ENCODE peak calls at places on chromosomes 5 and 9, in nine cellular contexts. One of them, this sample, is unnamed.

GRCh38 chr5:71778678-71779276 is 59.7 kb downstream of the CARTPT start:
- DNase-seq in heart right ventricle: no peak
- DNase-seq in upper lobe of right lung: no peak
- DNase-seq in cardiac muscle cell: peak
- DNase-seq in heart left ventricle: peak
- DNase-seq in fibroblast of lung: peak
- DNase-seq in PC-3: peak
- DNase-seq in IMR-90: peak
- DNase-seq in OCI-LY7: peak
- DNase-seq in this sample: no peak

GRCh38 chr5:132019337-132019736 is 7.9 kb upstream of the ACSL6 start:
- DNase-seq in IMR-90: no peak
- DNase-seq in heart left ventricle: no peak
- DNase-seq in cardiac muscle cell: no peak
- DNase-seq in upper lobe of right lung: no peak
- DNase-seq in fibroblast of lung: no peak
- DNase-seq in heart right ventricle: no peak
- DNase-seq in OCI-LY7: no peak
- DNase-seq in PC-3: no peak
- DNase-seq in this sample: no peak

GRCh38 chr5:126369995-126370731 is 53.0 kb upstream of the GRAMD2B start:
- DNase-seq in OCI-LY7: no peak
- DNase-seq in PC-3: peak
- DNase-seq in IMR-90: peak
- DNase-seq in heart left ventricle: no peak
- DNase-seq in cardiac muscle cell: no peak
- DNase-seq in fibroblast of lung: no peak
- DNase-seq in upper lobe of right lung: no peak
- DNase-seq in heart right ventricle: no peak
- DNase-seq in this sample: no peak

GRCh38 chr5:16345454-16345853 is 120.1 kb downstream of the ZNF622 start:
- DNase-seq in heart left ventricle: no peak
- DNase-seq in fibroblast of lung: no peak
- DNase-seq in PC-3: peak
- DNase-seq in cardiac muscle cell: no peak
- DNase-seq in upper lobe of right lung: no peak
- DNase-seq in OCI-LY7: no peak
- DNase-seq in IMR-90: no peak
- DNase-seq in heart right ventricle: no peak
- DNase-seq in this sample: no peak

GRCh38 chr5:130471-131175 is 38.7 kb downstream of the PLEKHG4B start:
- DNase-seq in PC-3: no peak
- DNase-seq in heart right ventricle: no peak
- DNase-seq in cardiac muscle cell: peak
- DNase-seq in fibroblast of lung: peak
- DNase-seq in upper lobe of right lung: no peak
- DNase-seq in IMR-90: peak
- DNase-seq in OCI-LY7: no peak
- DNase-seq in heart left ventricle: no peak
- DNase-seq in this sample: no peak

GRCh38 chr9:33924978-33925797 is 108.2 kb downstream of the UBE2R2 start:
- DNase-seq in PC-3: peak
- DNase-seq in cardiac muscle cell: peak
- DNase-seq in heart left ventricle: peak
- DNase-seq in heart right ventricle: peak
- DNase-seq in upper lobe of right lung: no peak
- DNase-seq in IMR-90: peak
- DNase-seq in fibroblast of lung: peak
- DNase-seq in OCI-LY7: peak
- DNase-seq in this sample: no peak

GRCh38 chr9:107485451-107486043 is 4.0 kb downstream of the KLF4 start:
- DNase-seq in heart left ventricle: no peak
- DNase-seq in PC-3: no peak
- DNase-seq in fibroblast of lung: peak
- DNase-seq in IMR-90: no peak
- DNase-seq in cardiac muscle cell: no peak
- DNase-seq in upper lobe of right lung: no peak
- DNase-seq in heart right ventricle: no peak
- DNase-seq in OCI-LY7: no peak
- DNase-seq in this sample: no peak

GRCh38 chr5:143066556-143067281 is 296.5 kb downstream of the ARHGAP26 start:
- DNase-seq in upper lobe of right lung: no peak
- DNase-seq in IMR-90: no peak
- DNase-seq in cardiac muscle cell: no peak
- DNase-seq in OCI-LY7: peak
- DNase-seq in heart right ventricle: peak
- DNase-seq in fibroblast of lung: no peak
- DNase-seq in heart left ventricle: no peak
- DNase-seq in PC-3: no peak
- DNase-seq in this sample: no peak

GRCh38 chr9:15400281-15400941 is 22.3 kb upstream of the SNAPC3 start:
- DNase-seq in IMR-90: peak
- DNase-seq in OCI-LY7: no peak
- DNase-seq in heart right ventricle: no peak
- DNase-seq in fibroblast of lung: peak
- DNase-seq in heart left ventricle: no peak
- DNase-seq in cardiac muscle cell: peak
- DNase-seq in PC-3: no peak
- DNase-seq in upper lobe of right lung: no peak
- DNase-seq in this sample: no peak

GRCh38 chr9:15404171-15404570 is 18.5 kb upstream of the SNAPC3 start:
- DNase-seq in heart right ventricle: no peak
- DNase-seq in IMR-90: no peak
- DNase-seq in heart left ventricle: no peak
- DNase-seq in fibroblast of lung: no peak
- DNase-seq in OCI-LY7: no peak
- DNase-seq in cardiac muscle cell: no peak
- DNase-seq in upper lobe of right lung: no peak
- DNase-seq in PC-3: no peak
- DNase-seq in this sample: peak

GRCh38 chr9:15403155-15403554 is 19.5 kb upstream of the SNAPC3 start:
- DNase-seq in upper lobe of right lung: no peak
- DNase-seq in heart right ventricle: no peak
- DNase-seq in IMR-90: no peak
- DNase-seq in fibroblast of lung: no peak
- DNase-seq in heart left ventricle: no peak
- DNase-seq in cardiac muscle cell: no peak
- DNase-seq in OCI-LY7: peak
- DNase-seq in PC-3: peak
- DNase-seq in this sample: no peak

DNA sequence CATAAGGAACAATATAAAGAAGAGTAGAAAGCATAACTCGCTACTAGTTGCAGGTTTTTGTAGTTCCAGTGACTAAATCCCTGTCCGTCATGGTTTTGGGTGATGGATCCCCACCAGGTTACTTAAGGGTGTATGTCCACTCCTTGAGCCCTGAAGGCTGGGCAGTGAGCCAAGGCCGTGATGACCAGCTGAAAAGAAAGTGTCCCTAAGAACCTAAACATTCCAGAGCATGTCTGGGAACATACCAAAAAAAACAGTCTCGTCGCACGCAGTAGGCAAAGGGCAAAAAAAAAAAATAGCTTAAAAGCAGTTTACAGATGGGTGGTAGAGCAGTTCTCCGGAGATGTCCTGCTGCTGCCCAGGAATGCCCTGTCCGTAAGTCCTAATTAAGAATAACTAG is 21.4 kb upstream of the SNAPC3 start:
- DNase-seq in cardiac muscle cell: no peak
- DNase-seq in PC-3: no peak
- DNase-seq in OCI-LY7: no peak
- DNase-seq in fibroblast of lung: peak
- DNase-seq in upper lobe of right lung: no peak
- DNase-seq in heart right ventricle: no peak
- DNase-seq in IMR-90: peak
- DNase-seq in heart left ventricle: no peak
- DNase-seq in this sample: no peak
- H3K27ac ChIP-seq in cardiac muscle cell: no peak
- H3K27ac ChIP-seq in PC-3: no peak
- H3K27ac ChIP-seq in OCI-LY7: no peak
- H3K27ac ChIP-seq in fibroblast of lung: no peak
- H3K27ac ChIP-seq in upper lobe of right lung: no peak
- H3K27ac ChIP-seq in heart right ventricle: no peak
- H3K27ac ChIP-seq in IMR-90: peak
- H3K27ac ChIP-seq in heart left ventricle: no peak
- H3K27ac ChIP-seq in this sample: peak

GRCh38 chr5:136192526-136193395 is at the start of gene SMIM32:
- DNase-seq in OCI-LY7: no peak
- DNase-seq in cardiac muscle cell: peak
- DNase-seq in heart left ventricle: no peak
- DNase-seq in PC-3: no peak
- DNase-seq in upper lobe of right lung: peak
- DNase-seq in IMR-90: no peak
- DNase-seq in fibroblast of lung: peak
- DNase-seq in heart right ventricle: peak
- DNase-seq in this sample: peak

GRCh38 chr5:136193396-136193935 is 504 bp upstream of the SMIM32 start:
- DNase-seq in heart left ventricle: no peak
- DNase-seq in cardiac muscle cell: no peak
- DNase-seq in heart right ventricle: no peak
- DNase-seq in fibroblast of lung: no peak
- DNase-seq in OCI-LY7: no peak
- DNase-seq in PC-3: no peak
- DNase-seq in upper lobe of right lung: peak
- DNase-seq in IMR-90: no peak
- DNase-seq in this sample: no peak

GRCh38 chr5:136190904-136191303 is 2.1 kb downstream of the SMIM32 start:
- DNase-seq in heart left ventricle: no peak
- DNase-seq in fibroblast of lung: no peak
- DNase-seq in PC-3: no peak
- DNase-seq in upper lobe of right lung: no peak
- DNase-seq in IMR-90: no peak
- DNase-seq in heart right ventricle: no peak
- DNase-seq in OCI-LY7: no peak
- DNase-seq in cardiac muscle cell: no peak
- DNase-seq in this sample: no peak

GRCh38 chr5:136192015-136192525 is 892 bp downstream of the SMIM32 start:
- DNase-seq in heart left ventricle: no peak
- DNase-seq in OCI-LY7: no peak
- DNase-seq in IMR-90: no peak
- DNase-seq in cardiac muscle cell: peak
- DNase-seq in heart right ventricle: no peak
- DNase-seq in upper lobe of right lung: peak
- DNase-seq in PC-3: no peak
- DNase-seq in fibroblast of lung: peak
- DNase-seq in this sample: peak

GRCh38 chr5:136191304-136192014 is 1.5 kb downstream of the SMIM32 start:
- DNase-seq in fibroblast of lung: peak
- DNase-seq in upper lobe of right lung: peak
- DNase-seq in cardiac muscle cell: peak
- DNase-seq in heart right ventricle: no peak
- DNase-seq in OCI-LY7: no peak
- DNase-seq in heart left ventricle: no peak
- DNase-seq in IMR-90: peak
- DNase-seq in PC-3: no peak
- DNase-seq in this sample: no peak
- H3K4me3 ChIP-seq in fibroblast of lung: no peak
- H3K4me3 ChIP-seq in upper lobe of right lung: no peak
- H3K4me3 ChIP-seq in cardiac muscle cell: peak
- H3K4me3 ChIP-seq in heart right ventricle: peak
- H3K4me3 ChIP-seq in OCI-LY7: no peak
- H3K4me3 ChIP-seq in heart left ventricle: peak
- H3K4me3 ChIP-seq in IMR-90: no peak
- H3K4me3 ChIP-seq in PC-3: no peak
- H3K4me3 ChIP-seq in this sample: peak

GRCh38 chr5:32708949-32709348 is 2.2 kb upstream of the NPR3 start:
- DNase-seq in cardiac muscle cell: no peak
- DNase-seq in upper lobe of right lung: no peak
- DNase-seq in fibroblast of lung: no peak
- DNase-seq in heart left ventricle: no peak
- DNase-seq in IMR-90: no peak
- DNase-seq in PC-3: no peak
- DNase-seq in OCI-LY7: no peak
- DNase-seq in heart right ventricle: no peak
- DNase-seq in this sample: no peak

GRCh38 chr5:32711693-32712462 is 757 bp downstream of the NPR3 start:
- DNase-seq in PC-3: peak
- DNase-seq in upper lobe of right lung: no peak
- DNase-seq in OCI-LY7: no peak
- DNase-seq in IMR-90: peak
- DNase-seq in fibroblast of lung: peak
- DNase-seq in heart left ventricle: peak
- DNase-seq in cardiac muscle cell: peak
- DNase-seq in heart right ventricle: no peak
- DNase-seq in this sample: no peak

GRCh38 chr5:32710859-32711692 is at the start of gene NPR3:
- DNase-seq in heart right ventricle: no peak
- DNase-seq in heart left ventricle: no peak
- DNase-seq in IMR-90: peak
- DNase-seq in fibroblast of lung: peak
- DNase-seq in OCI-LY7: no peak
- DNase-seq in PC-3: peak
- DNase-seq in upper lobe of right lung: no peak
- DNase-seq in cardiac muscle cell: peak
- DNase-seq in this sample: no peak

GRCh38 chr5:32709789-32710334 is 1.3 kb upstream of the NPR3 start:
- DNase-seq in IMR-90: peak
- DNase-seq in fibroblast of lung: peak
- DNase-seq in cardiac muscle cell: peak
- DNase-seq in heart left ventricle: peak
- DNase-seq in PC-3: peak
- DNase-seq in heart right ventricle: peak
- DNase-seq in upper lobe of right lung: peak
- DNase-seq in OCI-LY7: no peak
- DNase-seq in this sample: peak

DNA sequence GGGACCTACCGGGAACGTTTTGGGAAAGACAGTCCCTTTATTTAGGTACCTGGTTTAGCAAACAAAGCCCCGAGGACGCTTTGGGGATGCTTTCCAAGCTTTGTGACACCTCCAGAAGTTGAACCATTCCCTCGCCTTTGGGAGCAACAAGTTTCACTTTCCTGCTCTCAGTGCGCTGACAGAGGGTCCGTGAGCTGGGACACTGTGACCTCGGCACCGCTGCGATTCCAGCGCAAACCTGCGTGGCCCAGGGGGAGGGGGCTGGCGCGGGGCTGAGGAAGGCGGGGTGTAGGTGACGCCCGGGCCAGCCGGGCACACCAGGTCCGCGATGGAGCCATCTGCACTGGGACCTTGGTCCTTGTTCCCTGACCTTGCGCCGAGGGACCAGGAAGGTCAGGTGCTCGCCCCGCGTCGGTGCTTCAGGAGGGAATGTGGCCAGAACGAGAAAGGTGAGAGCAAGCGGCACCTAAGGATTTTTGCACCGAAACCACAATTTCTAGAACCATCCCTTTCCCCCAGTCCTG is 724 bp upstream of the NPR3 start:
- DNase-seq in IMR-90: no peak
- DNase-seq in heart right ventricle: peak
- DNase-seq in fibroblast of lung: peak
- DNase-seq in cardiac muscle cell: no peak
- DNase-seq in PC-3: peak
- DNase-seq in upper lobe of right lung: peak
- DNase-seq in heart left ventricle: peak
- DNase-seq in OCI-LY7: no peak
- DNase-seq in this sample: no peak
- TF ChIP-seq CTCF in IMR-90: no peak
- TF ChIP-seq CTCF in heart right ventricle: no peak
- TF ChIP-seq CTCF in fibroblast of lung: no peak
- TF ChIP-seq CTCF in cardiac muscle cell: no peak
- TF ChIP-seq CTCF in PC-3: no peak
- TF ChIP-seq CTCF in upper lobe of right lung: no peak
- TF ChIP-seq CTCF in heart left ventricle: no peak
- TF ChIP-seq CTCF in OCI-LY7: no peak
- TF ChIP-seq CTCF in this sample: no peak

DNA sequence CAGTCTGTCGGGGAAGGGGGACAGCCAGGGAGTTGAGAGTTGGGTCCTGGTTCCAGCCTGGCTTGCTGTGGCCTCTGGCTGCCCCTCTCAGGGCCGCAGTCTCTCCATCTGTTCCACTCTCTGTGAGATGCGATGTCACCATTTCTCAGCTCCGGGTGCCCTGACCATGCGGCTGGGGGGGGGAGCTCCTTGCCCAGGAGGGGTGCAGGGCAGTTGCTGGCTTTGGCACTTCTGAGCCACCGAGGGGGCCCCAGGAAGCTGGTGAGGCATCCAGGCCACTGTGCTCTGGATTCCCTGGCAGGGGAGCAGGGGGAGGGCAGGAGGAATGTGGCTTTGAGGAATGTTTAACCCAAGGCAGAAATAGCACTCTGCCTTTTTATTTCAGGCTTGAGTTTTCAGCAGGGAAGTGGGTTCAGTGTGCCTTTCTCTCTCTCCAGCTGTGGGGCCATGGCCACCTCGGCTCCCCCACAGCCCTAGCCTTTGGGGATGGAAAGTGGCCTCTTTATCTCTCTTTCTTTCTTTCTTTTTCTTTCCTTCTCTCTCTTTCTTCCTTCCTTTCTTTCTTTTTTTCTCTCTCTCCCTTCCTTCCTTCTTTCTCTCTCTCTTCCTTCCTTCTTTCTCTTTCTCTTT is 11.0 kb downstream of the NCS1 start:
- DNase-seq in cardiac muscle cell: peak
- DNase-seq in IMR-90: peak
- DNase-seq in PC-3: no peak
- DNase-seq in OCI-LY7: no peak
- DNase-seq in heart right ventricle: no peak
- DNase-seq in fibroblast of lung: peak
- DNase-seq in heart left ventricle: no peak
- DNase-seq in upper lobe of right lung: no peak
- DNase-seq in this sample: peak
- H3K27ac ChIP-seq in cardiac muscle cell: peak
- H3K27ac ChIP-seq in IMR-90: peak
- H3K27ac ChIP-seq in PC-3: no peak
- H3K27ac ChIP-seq in OCI-LY7: no peak
- H3K27ac ChIP-seq in heart right ventricle: peak
- H3K27ac ChIP-seq in fibroblast of lung: peak
- H3K27ac ChIP-seq in heart left ventricle: no peak
- H3K27ac ChIP-seq in upper lobe of right lung: no peak
- H3K27ac ChIP-seq in this sample: peak

This sample was measured in coronary artery.